ENCODE peak calls at places on chromosome 15, in ten cellular contexts. S, L, Q, E, F, Y, R, O, U and M are unnamed samples.

GRCh38 chr15:78438595-78439285 is 724 bp downstream of the IREB2 start:
- DNase-seq in E (peak), F (peak), Y (no peak), O (no peak), R (no peak), U (no peak), Q (no peak), L (no peak), S (no peak), M (peak)

GRCh38 chr15:37015025-37015424 is 85.3 kb downstream of the MEIS2 start:
- DNase-seq in R (no peak), Y (no peak), L (no peak), S (no peak), O (peak), Q (peak), E (peak), U (peak), F (no peak), M (no peak)

GRCh38 chr15:67931861-67932260 is 92.0 kb upstream of the RNU6-1 start:
- DNase-seq in U (no peak), F (peak), R (no peak), E (no peak), L (no peak), Q (no peak), S (no peak), Y (no peak), O (no peak), M (no peak)

GRCh38 chr15:98568382-98569017 is 79.8 kb upstream of the IGF1R start:
- DNase-seq in S (no peak), F (no peak), R (no peak), Q (no peak), E (peak), Y (no peak), L (no peak), O (no peak), U (no peak), M (no peak)

GRCh38 chr15:62495670-62496328 is 330.7 kb upstream of the C2CD4B start:
- DNase-seq in U (no peak), E (peak), S (no peak), F (peak), L (no peak), R (no peak), O (peak), Y (peak), Q (no peak), M (no peak)

GRCh38 chr15:40471105-40471777 is 457 bp downstream of the CHST14 start:
- DNase-seq in S (no peak), Q (no peak), E (peak), Y (no peak), U (no peak), L (peak), F (peak), R (no peak), O (no peak), M (no peak)

GRCh38 chr15:51108933-51109550 is 14.3 kb upstream of the TNFAIP8L3 start:
- DNase-seq in E (peak), S (no peak), U (no peak), Q (no peak), R (no peak), Y (no peak), F (peak), O (peak), L (no peak), M (no peak)

GRCh38 chr15:99015677-99016568 is 8.3 kb upstream of the PGPEP1L start:
- DNase-seq in S (no peak), R (no peak), Y (peak), O (no peak), U (no peak), L (no peak), F (no peak), Q (no peak), E (no peak), M (peak)

GRCh38 chr15:49046113-49046883 is at the start of gene SECISBP2L:
- DNase-seq in O (peak), S (peak), R (peak), Y (peak), U (peak), Q (peak), E (peak), F (peak), L (peak), M (peak)

GRCh38 chr15:100393008-100393407 is 51.2 kb upstream of the ADAMTS17 start:
- DNase-seq in F (no peak), R (no peak), E (no peak), O (no peak), Y (no peak), S (no peak), Q (no peak), U (no peak), L (no peak), M (no peak)

GRCh38 chr15:25186906-25187645 is 232.3 kb downstream of the SNRPN start:
- DNase-seq in U (no peak), R (no peak), F (no peak), L (peak), O (peak), S (no peak), E (no peak), Y (no peak), Q (no peak), M (no peak)

GRCh38 chr15:96160269-96160668 is 170.2 kb upstream of the NR2F2 start:
- DNase-seq in Q (no peak), O (peak), U (no peak), L (peak), R (no peak), E (peak), Y (no peak), S (no peak), F (no peak), M (no peak)

GRCh38 chr15:63368503-63368902 is 13.1 kb downstream of the CA12 start:
- DNase-seq in L (no peak), O (no peak), S (no peak), F (no peak), U (no peak), E (no peak), Y (no peak), R (no peak), Q (no peak), M (no peak)

GRCh38 chr15:66221126-66221525 is 32.4 kb downstream of the MEGF11 start:
- DNase-seq in O (no peak), S (no peak), L (no peak), Y (no peak), R (no peak), U (no peak), F (no peak), Q (no peak), E (no peak), M (no peak)

GRCh38 chr15:76293361-76293760 is 17.9 kb downstream of the ETFA start:
- DNase-seq in R (no peak), Q (no peak), S (no peak), O (no peak), F (peak), Y (no peak), U (no peak), E (peak), L (no peak), M (no peak)

GRCh38 chr15:90762109-90762508 is 45.0 kb downstream of the BLM start:
- DNase-seq in F (no peak), Y (no peak), R (no peak), E (peak), L (peak), O (peak), Q (no peak), U (no peak), S (no peak), M (no peak)

GRCh38 chr15:33206366-33206765 is 11.9 kb upstream of the FMN1 start:
- DNase-seq in O (no peak), E (no peak), F (no peak), U (no peak), S (no peak), L (no peak), Y (no peak), R (no peak), Q (no peak), M (no peak)

GRCh38 chr15:34335176-34335575 is 2.4 kb downstream of the SLC12A6 start:
- DNase-seq in R (no peak), L (no peak), S (no peak), F (no peak), Q (no peak), E (no peak), O (no peak), Y (no peak), U (no peak), M (no peak)